ENCODE peak calls at places on chromosomes 6 and 20, in nine cellular contexts. P is NT2/D1; D is tibial nerve; J is IMR-90; G is CD8-positive, alpha-beta T cell; T is Peyer's patch; Y is psoas muscle; F is adrenal gland; C is endothelial cell of umbilical vein. B is an unnamed sample.

GRCh38 chr20:20037960-20038359 is 14.3 kb downstream of the CRNKL1 start:
- DNase-seq in P (no peak), D (no peak), J (peak; percentile 79), G (no peak), T (no peak), Y (no peak), F (no peak), C (peak; percentile 82), B (no peak)

GRCh38 chr6:136647363-136647763 is 97.1 kb upstream of the MAP7 start:
- DNase-seq in P (no peak), D (no peak), J (peak; percentile 97), G (no peak), T (peak; percentile 51), Y (no peak), F (peak; percentile 79), C (peak; percentile 88), B (peak; percentile 66)

GRCh38 chr20:49742948-49743347 is 29.3 kb upstream of the B4GALT5 start:
- DNase-seq in P (no peak), D (no peak), J (no peak), G (no peak), T (no peak), Y (no peak), F (no peak), C (no peak), B (no peak)

GRCh38 chr20:51698252-51698651 is 69.9 kb downstream of the ATP9A start:
- DNase-seq in P (no peak), D (no peak), J (no peak), G (no peak), T (no peak), Y (no peak), F (no peak), C (no peak), B (no peak)

GRCh38 chr20:52031574-52032303 is 159.8 kb downstream of the ZFP64 start:
- DNase-seq in P (no peak), D (no peak), J (peak; percentile 88), G (no peak), T (peak; percentile 54), Y (no peak), F (no peak), C (peak; percentile 98), B (peak; percentile 24)

GRCh38 chr20:62301773-62302340 is 940 bp upstream of the ADRM1 start:
- DNase-seq in P (peak; percentile 93), D (peak; percentile 89), J (peak; percentile 91), G (peak; percentile 71), T (peak; percentile 97), Y (peak; percentile 96), F (peak; percentile 98), C (peak; percentile 90), B (peak; percentile 85)

GRCh38 chr20:40582531-40582930 is 106.5 kb downstream of the MAFB start:
- DNase-seq in P (no peak), D (no peak), J (no peak), G (no peak), T (peak; percentile 58), Y (no peak), F (no peak), C (no peak), B (no peak)

GRCh38 chr6:160201056-160201455 is 57.6 kb downstream of the SLC22A2 start:
- DNase-seq in P (no peak), D (no peak), J (no peak), G (no peak), T (no peak), Y (no peak), F (no peak), C (no peak), B (no peak)

DNA sequence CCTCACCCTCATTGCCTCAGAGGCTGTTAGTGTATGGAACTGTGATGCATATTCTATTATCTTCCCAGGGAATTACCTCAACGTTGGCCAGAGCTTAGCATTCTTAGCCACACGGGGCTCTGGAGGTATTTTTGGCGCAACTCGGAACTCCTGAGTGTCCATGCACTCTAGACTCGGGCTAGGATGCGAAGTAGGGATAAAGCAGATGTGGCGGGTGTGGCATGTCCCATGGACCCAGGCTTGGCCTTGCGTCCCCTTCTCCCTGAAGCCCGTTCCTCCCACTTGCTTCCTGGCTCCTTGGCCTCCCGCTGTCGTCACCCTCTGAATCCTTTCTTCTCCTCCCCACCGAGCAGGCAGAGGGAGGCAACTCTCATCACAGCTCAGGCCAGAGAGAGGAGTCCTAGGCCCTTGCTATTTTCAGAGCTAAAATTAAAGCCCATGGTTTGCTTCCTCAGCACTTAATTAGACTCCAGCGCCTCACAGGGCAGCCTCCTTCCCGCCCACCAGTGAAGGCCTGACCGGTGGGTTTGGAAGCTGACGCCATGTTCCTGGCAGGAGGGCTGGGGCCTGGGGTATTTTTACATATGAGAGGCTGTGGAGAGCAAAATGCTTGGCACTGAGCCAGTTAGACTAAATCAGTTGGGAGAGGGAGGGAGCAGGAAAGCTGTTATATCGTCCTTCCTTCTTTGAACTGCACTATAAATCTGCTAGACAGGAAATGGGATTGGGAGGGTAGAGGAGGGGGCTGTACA is 138.7 kb downstream of the FOXO3 start:
- DNase-seq in P (peak; percentile 2), D (no peak), J (no peak), G (no peak), T (no peak), Y (no peak), F (no peak), C (no peak), B (no peak)
- H3K4me3 ChIP-seq in P (no peak overlapping the region), D (no peak overlapping the region), J (no peak overlapping the region), G (no peak overlapping the region), T (no peak overlapping the region), Y (no peak overlapping the region), F (no peak overlapping the region), C (no peak overlapping the region), B (no peak overlapping the region)

DNA sequence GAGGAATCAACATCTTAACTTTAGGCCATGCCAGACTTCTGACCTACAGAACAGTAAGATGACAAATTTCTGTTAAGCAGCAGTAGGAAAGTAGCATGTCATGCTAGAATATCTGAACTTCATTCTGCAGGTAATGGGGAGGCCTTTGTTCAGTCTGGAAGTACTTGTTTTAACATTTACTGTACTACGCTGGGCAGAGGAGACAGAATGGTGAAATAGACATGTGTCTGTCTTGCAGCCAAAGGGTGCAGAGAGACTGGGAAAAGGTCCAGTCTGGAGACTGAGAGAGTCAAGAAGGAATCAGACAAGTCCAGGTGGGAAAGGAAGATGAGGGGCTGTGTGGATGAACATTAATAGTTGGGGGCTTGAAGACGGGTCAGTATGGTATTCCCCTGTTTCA is 17.5 kb upstream of the ZBTB2 start:
- DNase-seq in P (no peak), D (no peak), J (no peak), G (no peak), T (no peak), Y (no peak), F (no peak), C (no peak), B (no peak)
- H3K36me3 ChIP-seq in P (peaks cover 56% of the 10 kb centered on the region), D (no peaks in the 10 kb centered on the region), J (peaks cover 43% of the 10 kb centered on the region), G (no peaks in the 10 kb centered on the region), T (peaks cover 42% of the 10 kb centered on the region), Y (peaks cover 3% of the 10 kb centered on the region), F (no peaks in the 10 kb centered on the region), C (peaks cover 16% of the 10 kb centered on the region), B (peaks cover 6% of the 10 kb centered on the region)

GRCh38 chr6:16757332-16757731 is 3.9 kb downstream of the ATXN1 start:
- DNase-seq in P (no peak), D (no peak), J (no peak), G (no peak), T (no peak), Y (no peak), F (no peak), C (no peak), B (no peak)
- H3K4me3 ChIP-seq in P (no peak overlapping the region), D (no peak overlapping the region), J (no peak overlapping the region), G (no peak overlapping the region), T (no peak overlapping the region), Y (no peak overlapping the region), F (no peak overlapping the region), C (no peak overlapping the region), B (no peak overlapping the region)

DNA sequence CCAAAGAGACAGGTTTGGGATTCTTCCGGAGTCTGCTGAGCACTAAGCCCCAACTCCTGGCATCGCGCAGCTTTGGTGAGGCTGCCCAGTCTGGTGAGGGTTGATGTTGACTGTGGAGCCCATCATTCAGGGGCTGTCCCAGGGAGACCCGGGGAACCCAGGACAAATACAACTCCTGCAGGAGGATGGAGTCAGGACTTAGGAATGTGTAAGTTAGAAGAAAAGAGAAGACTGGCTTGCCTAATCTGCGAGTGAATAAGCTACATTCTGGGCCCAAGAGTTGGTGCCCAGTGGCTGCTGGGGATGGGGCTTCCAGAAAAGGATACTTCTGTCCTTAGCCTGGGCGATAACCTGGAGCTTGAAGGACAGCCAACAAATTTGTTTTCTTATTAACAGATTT is 47.9 kb downstream of the STK35 start:
- DNase-seq in P (peak; percentile 40), D (no peak), J (peak; percentile 62), G (no peak), T (no peak), Y (no peak), F (no peak), C (no peak), B (peak; percentile 32)
- H3K36me3 ChIP-seq in P (peaks cover 24% of the 10 kb centered on the region), D (no peaks in the 10 kb centered on the region), J (peaks cover 11% of the 10 kb centered on the region), G (peaks cover 14% of the 10 kb centered on the region), T (peaks cover 39% of the 10 kb centered on the region), Y (no peaks in the 10 kb centered on the region), F (no peaks in the 10 kb centered on the region), C (peaks cover 8% of the 10 kb centered on the region), B (peaks cover 3% of the 10 kb centered on the region)

DNA sequence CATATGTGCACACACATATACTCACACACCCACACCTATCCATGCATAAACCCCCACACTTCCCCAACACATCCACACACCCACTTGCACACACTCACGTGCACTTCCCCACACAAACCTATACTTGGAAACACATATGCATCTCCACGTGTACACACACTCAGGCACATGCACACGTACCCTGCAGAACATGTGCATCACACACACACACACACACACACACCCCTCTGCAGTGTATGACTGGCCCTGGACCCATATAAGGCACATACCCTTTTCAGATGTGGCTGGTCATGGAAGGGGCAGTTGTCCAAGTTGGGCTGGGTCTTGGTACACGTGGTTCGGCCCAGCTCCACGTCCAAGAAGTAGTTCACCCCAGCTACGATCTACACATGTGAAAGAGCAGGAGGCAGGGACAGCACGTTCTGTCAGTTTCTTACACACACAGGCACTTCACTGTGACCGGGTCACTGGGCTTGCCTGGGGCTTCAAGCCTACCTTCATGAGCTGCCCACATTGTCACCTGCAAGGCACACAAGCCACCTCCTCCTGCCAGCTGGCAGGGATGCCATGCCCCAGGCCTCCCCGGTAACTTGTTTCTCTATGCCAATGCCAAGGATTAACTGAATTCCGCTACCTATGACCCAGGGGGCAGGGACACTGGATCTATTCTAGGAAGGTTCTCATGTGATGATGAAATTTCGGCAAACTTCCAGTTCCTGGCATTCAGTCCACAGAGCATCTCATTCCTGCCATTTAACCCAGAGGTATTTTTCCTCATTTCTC is 2.6 kb downstream of the CST3 start:
- DNase-seq in P (no peak), D (peak; percentile 33), J (no peak), G (no peak), T (no peak), Y (peak; percentile 69), F (peak; percentile 64), C (no peak), B (no peak)
- H3K4me3 ChIP-seq in P (no peak overlapping the region), D (peak overlapping the region; percentile 8), J (no peak overlapping the region), G (no peak overlapping the region), T (no peak overlapping the region), Y (peak overlapping the region; percentile 99), F (peak overlapping the region; percentile 87), C (no peak overlapping the region), B (no peak overlapping the region)

GRCh38 chr20:31945790-31946189 is 6.1 kb downstream of the PDRG1 start:
- DNase-seq in P (no peak), D (no peak), J (no peak), G (no peak), T (no peak), Y (peak; percentile 28), F (no peak), C (no peak), B (no peak)
- H3K36me3 ChIP-seq in P (peaks cover 83% of the 10 kb centered on the region), D (no peaks in the 10 kb centered on the region), J (peaks cover 43% of the 10 kb centered on the region), G (peaks cover 46% of the 10 kb centered on the region), T (peaks cover 59% of the 10 kb centered on the region), Y (peaks cover 7% of the 10 kb centered on the region), F (no peaks in the 10 kb centered on the region), C (peaks cover 34% of the 10 kb centered on the region), B (peaks cover 16% of the 10 kb centered on the region)

GRCh38 chr6:19312291-19312978 is 524.7 kb upstream of the ID4 start:
- DNase-seq in P (peak; percentile 88), D (no peak), J (no peak), G (no peak), T (no peak), Y (no peak), F (no peak), C (no peak), B (no peak)
- H3K4me3 ChIP-seq in P (no peak overlapping the region), D (no peak overlapping the region), J (no peak overlapping the region), G (no peak overlapping the region), T (no peak overlapping the region), Y (no peak overlapping the region), F (no peak overlapping the region), C (no peak overlapping the region), B (no peak overlapping the region)